ENCODE peak calls at places on chromosome 1, in seven cellular contexts. One of them, this sample, is unnamed.

GRCh38 chr1:153633747-153634665 is at the start of gene CHTOP:
- DNase-seq in HCT116: peak
- DNase-seq in HepG2: peak
- DNase-seq in A549: peak
- DNase-seq in K562: peak
- DNase-seq in H1: peak
- DNase-seq in endothelial cell of umbilical vein: peak
- DNase-seq in this sample: peak

GRCh38 chr1:26459573-26460031 is 12.6 kb upstream of the HMGN2 start:
- DNase-seq in HCT116: no peak
- DNase-seq in HepG2: no peak
- DNase-seq in A549: no peak
- DNase-seq in K562: no peak
- DNase-seq in H1: no peak
- DNase-seq in endothelial cell of umbilical vein: no peak
- DNase-seq in this sample: no peak

GRCh38 chr1:55213885-55214213 is 1.3 kb downstream of the USP24 start:
- DNase-seq in HCT116: no peak
- DNase-seq in HepG2: no peak
- DNase-seq in A549: no peak
- DNase-seq in K562: no peak
- DNase-seq in H1: peak
- DNase-seq in endothelial cell of umbilical vein: no peak
- DNase-seq in this sample: no peak

GRCh38 chr1:8679411-8679800 is 138.0 kb downstream of the RERE start:
- DNase-seq in HCT116: no peak
- DNase-seq in HepG2: no peak
- DNase-seq in A549: no peak
- DNase-seq in K562: no peak
- DNase-seq in H1: no peak
- DNase-seq in endothelial cell of umbilical vein: peak
- DNase-seq in this sample: peak

GRCh38 chr1:171867231-171867630 is 25.9 kb downstream of the DNM3 start:
- DNase-seq in HCT116: no peak
- DNase-seq in HepG2: no peak
- DNase-seq in A549: no peak
- DNase-seq in K562: no peak
- DNase-seq in H1: no peak
- DNase-seq in endothelial cell of umbilical vein: no peak
- DNase-seq in this sample: no peak

GRCh38 chr1:16135501-16135900 is 20.4 kb downstream of the EPHA2 start:
- DNase-seq in HCT116: no peak
- DNase-seq in HepG2: no peak
- DNase-seq in A549: no peak
- DNase-seq in K562: no peak
- DNase-seq in H1: no peak
- DNase-seq in endothelial cell of umbilical vein: no peak
- DNase-seq in this sample: no peak

GRCh38 chr1:226309398-226310122 is 596 bp upstream of the LIN9 start:
- DNase-seq in HCT116: no peak
- DNase-seq in HepG2: peak
- DNase-seq in A549: peak
- DNase-seq in K562: no peak
- DNase-seq in H1: no peak
- DNase-seq in endothelial cell of umbilical vein: no peak
- DNase-seq in this sample: no peak

GRCh38 chr1:117534995-117535467 is 70.8 kb upstream of the TENT5C start:
- DNase-seq in HCT116: peak
- DNase-seq in HepG2: peak
- DNase-seq in A549: peak
- DNase-seq in K562: peak
- DNase-seq in H1: peak
- DNase-seq in endothelial cell of umbilical vein: peak
- DNase-seq in this sample: peak

GRCh38 chr1:43978264-43978550 is 803 bp upstream of the B4GALT2 start:
- DNase-seq in HCT116: no peak
- DNase-seq in HepG2: peak
- DNase-seq in A549: no peak
- DNase-seq in K562: no peak
- DNase-seq in H1: no peak
- DNase-seq in endothelial cell of umbilical vein: no peak
- DNase-seq in this sample: peak

GRCh38 chr1:43979528-43980254 is 681 bp downstream of the B4GALT2 start:
- DNase-seq in HCT116: no peak
- DNase-seq in HepG2: peak
- DNase-seq in A549: peak
- DNase-seq in K562: peak
- DNase-seq in H1: peak
- DNase-seq in endothelial cell of umbilical vein: peak
- DNase-seq in this sample: peak

GRCh38 chr1:43977376-43978263 is 1.4 kb upstream of the B4GALT2 start:
- DNase-seq in HCT116: no peak
- DNase-seq in HepG2: no peak
- DNase-seq in A549: no peak
- DNase-seq in K562: no peak
- DNase-seq in H1: no peak
- DNase-seq in endothelial cell of umbilical vein: no peak
- DNase-seq in this sample: peak

GRCh38 chr1:43979261-43979527 is 184 bp downstream of the B4GALT2 start:
- DNase-seq in HCT116: no peak
- DNase-seq in HepG2: no peak
- DNase-seq in A549: no peak
- DNase-seq in K562: no peak
- DNase-seq in H1: no peak
- DNase-seq in endothelial cell of umbilical vein: no peak
- DNase-seq in this sample: no peak

GRCh38 chr1:43978551-43979260 is at the start of gene B4GALT2:
- DNase-seq in HCT116: no peak
- DNase-seq in HepG2: peak
- DNase-seq in A549: no peak
- DNase-seq in K562: peak
- DNase-seq in H1: peak
- DNase-seq in endothelial cell of umbilical vein: peak
- DNase-seq in this sample: peak
- TF ChIP-seq POLR2A in HCT116: peak
- TF ChIP-seq POLR2A in HepG2: no peak
- TF ChIP-seq POLR2A in A549: peak
- TF ChIP-seq POLR2A in K562: peak
- TF ChIP-seq POLR2A in H1: peak
- TF ChIP-seq POLR2A in endothelial cell of umbilical vein: no peak
- TF ChIP-seq POLR2A in this sample: no peak

DNA sequence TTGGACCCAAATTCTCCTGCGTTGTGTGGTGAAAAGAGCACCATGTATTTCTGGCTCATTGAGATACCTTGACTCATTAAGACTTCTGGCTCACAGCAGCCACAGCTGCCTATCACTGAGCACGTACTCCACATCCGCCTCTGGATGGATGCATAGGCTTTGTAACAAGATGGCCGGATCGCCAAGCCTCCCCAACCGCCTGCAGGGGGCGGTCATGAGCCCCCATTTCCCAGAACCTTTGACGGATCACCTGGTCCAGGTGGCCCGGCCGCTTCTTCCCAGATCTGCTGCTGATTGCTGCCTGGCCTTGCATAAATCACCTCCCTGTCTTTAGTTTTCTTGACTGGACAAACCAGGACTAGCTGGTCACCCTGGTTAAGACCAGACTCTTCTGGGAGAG is 156.5 kb upstream of the KLHDC7A start:
- DNase-seq in HCT116: no peak
- DNase-seq in HepG2: no peak
- DNase-seq in A549: no peak
- DNase-seq in K562: peak
- DNase-seq in H1: peak
- DNase-seq in endothelial cell of umbilical vein: no peak
- DNase-seq in this sample: no peak
- H3K4me3 ChIP-seq in HCT116: no peak
- H3K4me3 ChIP-seq in HepG2: no peak
- H3K4me3 ChIP-seq in A549: no peak
- H3K4me3 ChIP-seq in K562: no peak
- H3K4me3 ChIP-seq in H1: no peak
- H3K4me3 ChIP-seq in endothelial cell of umbilical vein: no peak
- H3K4me3 ChIP-seq in this sample: no peak

GRCh38 chr1:39105061-39105840 is 79.1 kb downstream of the NDUFS5 start:
- DNase-seq in HCT116: no peak
- DNase-seq in HepG2: no peak
- DNase-seq in A549: peak
- DNase-seq in K562: peak
- DNase-seq in H1: peak
- DNase-seq in endothelial cell of umbilical vein: peak
- DNase-seq in this sample: peak
- TF ChIP-seq MAX in HCT116: no peak
- TF ChIP-seq MAX in HepG2: peak
- TF ChIP-seq MAX in A549: no peak
- TF ChIP-seq MAX in K562: no peak
- TF ChIP-seq MAX in H1: no peak
- TF ChIP-seq MAX in endothelial cell of umbilical vein: no peak
- TF ChIP-seq MAX in this sample: no peak

GRCh38 chr1:230978491-230979388 is at the start of the genes ARV1 and TTC13:
- DNase-seq in HCT116: peak
- DNase-seq in HepG2: peak
- DNase-seq in A549: peak
- DNase-seq in K562: peak
- DNase-seq in H1: peak
- DNase-seq in endothelial cell of umbilical vein: peak
- DNase-seq in this sample: peak
- TF ChIP-seq POLR2A in HCT116: no peak
- TF ChIP-seq POLR2A in HepG2: peak
- TF ChIP-seq POLR2A in A549: peak
- TF ChIP-seq POLR2A in K562: peak
- TF ChIP-seq POLR2A in H1: peak
- TF ChIP-seq POLR2A in endothelial cell of umbilical vein: peak
- TF ChIP-seq POLR2A in this sample: peak

DNA sequence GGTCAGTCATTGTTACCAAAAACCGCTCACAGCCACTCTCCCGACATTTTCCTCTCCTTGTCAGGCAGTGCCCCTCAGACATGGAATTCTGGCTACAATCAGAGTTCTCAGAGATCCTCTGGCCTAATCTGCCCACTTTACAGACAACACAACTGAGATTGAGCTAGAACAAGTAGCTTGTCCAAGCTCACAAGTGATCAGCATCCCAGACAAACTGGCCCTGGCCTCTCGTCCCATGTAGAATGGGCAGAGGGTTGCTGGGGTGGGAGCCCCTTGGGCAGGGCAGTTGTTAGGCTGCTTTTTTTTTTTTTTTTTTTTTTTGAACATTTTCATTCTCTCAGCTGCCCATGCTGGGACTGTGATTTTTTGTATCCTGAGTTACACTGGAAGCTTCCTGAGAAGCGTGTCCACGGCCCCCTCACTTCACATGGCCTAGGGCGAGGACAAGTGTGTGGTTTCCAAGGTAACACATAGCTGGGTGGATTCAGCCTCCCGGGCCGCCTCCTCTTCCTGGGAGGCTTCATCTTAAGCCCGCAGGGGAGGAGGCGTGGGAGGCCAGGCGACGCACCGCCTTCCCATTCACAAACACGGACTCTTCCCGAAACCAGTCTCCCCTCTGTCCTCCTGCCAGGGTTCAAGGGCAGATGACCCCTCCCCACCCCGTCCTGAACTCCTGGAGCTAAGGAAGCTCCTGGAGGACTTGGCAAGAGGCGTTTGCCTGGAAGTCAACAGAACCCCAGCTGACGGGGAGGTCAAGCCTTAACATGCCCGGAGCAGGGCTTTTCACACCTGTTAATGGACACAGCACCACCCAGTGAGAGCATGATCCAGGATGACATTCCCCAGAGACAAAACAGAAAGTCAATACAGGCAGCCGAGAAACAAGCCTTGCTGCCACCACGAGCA is 56.9 kb downstream of the KCNN3 start:
- DNase-seq in HCT116: no peak
- DNase-seq in HepG2: no peak
- DNase-seq in A549: no peak
- DNase-seq in K562: peak
- DNase-seq in H1: no peak
- DNase-seq in endothelial cell of umbilical vein: no peak
- DNase-seq in this sample: no peak
- H3K4me3 ChIP-seq in HCT116: no peak
- H3K4me3 ChIP-seq in HepG2: no peak
- H3K4me3 ChIP-seq in A549: no peak
- H3K4me3 ChIP-seq in K562: no peak
- H3K4me3 ChIP-seq in H1: no peak
- H3K4me3 ChIP-seq in endothelial cell of umbilical vein: no peak
- H3K4me3 ChIP-seq in this sample: no peak

GRCh38 chr1:193730017-193730416 is 543.6 kb upstream of the B3GALT2 start:
- DNase-seq in HCT116: no peak
- DNase-seq in HepG2: no peak
- DNase-seq in A549: peak
- DNase-seq in K562: no peak
- DNase-seq in H1: no peak
- DNase-seq in endothelial cell of umbilical vein: no peak
- DNase-seq in this sample: peak
- TF ChIP-seq MAX in HCT116: no peak
- TF ChIP-seq MAX in HepG2: no peak
- TF ChIP-seq MAX in A549: no peak
- TF ChIP-seq MAX in K562: no peak
- TF ChIP-seq MAX in H1: no peak
- TF ChIP-seq MAX in endothelial cell of umbilical vein: no peak
- TF ChIP-seq MAX in this sample: no peak

DNA sequence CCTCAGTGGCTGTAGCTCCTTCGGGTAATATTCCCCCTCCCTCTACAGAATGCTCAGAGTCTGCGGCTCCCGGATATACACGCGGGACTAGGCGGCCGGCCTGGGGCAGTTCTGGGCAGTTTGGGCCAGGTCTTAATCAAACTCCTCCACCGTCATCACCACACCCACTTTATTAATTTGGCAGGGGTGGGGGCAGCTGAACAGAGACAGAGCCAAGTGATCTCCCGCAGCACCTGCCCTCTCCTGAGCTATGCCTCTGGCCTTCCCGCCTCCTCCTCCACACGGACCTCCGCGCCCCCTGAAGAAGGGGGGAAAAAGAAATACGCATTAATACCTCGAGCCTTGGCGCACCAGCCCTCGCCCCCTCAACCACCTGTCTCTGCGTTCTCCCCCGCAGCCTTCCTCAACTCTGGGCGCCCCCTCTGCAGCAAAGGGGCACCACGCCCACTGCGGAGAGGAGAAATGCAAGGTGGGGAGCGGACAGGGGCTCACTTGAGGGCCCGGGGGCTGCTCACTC is 42.6 kb downstream of the CD34 start:
- DNase-seq in HCT116: no peak
- DNase-seq in HepG2: no peak
- DNase-seq in A549: no peak
- DNase-seq in K562: no peak
- DNase-seq in H1: peak
- DNase-seq in endothelial cell of umbilical vein: peak
- DNase-seq in this sample: peak
- TF ChIP-seq POLR2A in HCT116: no peak
- TF ChIP-seq POLR2A in HepG2: no peak
- TF ChIP-seq POLR2A in A549: no peak
- TF ChIP-seq POLR2A in K562: no peak
- TF ChIP-seq POLR2A in H1: no peak
- TF ChIP-seq POLR2A in endothelial cell of umbilical vein: no peak
- TF ChIP-seq POLR2A in this sample: peak

This sample was measured in NB4.